ENCODE peak calls at places on chromosomes 5 and 9, in six cellular contexts. One of them, this sample, is unnamed.

GRCh38 chr9:124598048-124598447 is 90.8 kb upstream of the NR5A1 start:
- DNase-seq in stomach: no peak
- DNase-seq in breast epithelium: no peak
- DNase-seq in GM12878: no peak
- DNase-seq in GM23338: no peak
- DNase-seq in sigmoid colon: no peak
- DNase-seq in this sample: no peak

GRCh38 chr5:6475626-6476312 is 27.1 kb downstream of the UBE2QL1 start:
- DNase-seq in GM12878: no peak
- DNase-seq in stomach: peak; percentile 49
- DNase-seq in breast epithelium: no peak
- DNase-seq in GM23338: peak; percentile 81
- DNase-seq in sigmoid colon: no peak
- DNase-seq in this sample: no peak

GRCh38 chr9:88173378-88173999 is 35.2 kb upstream of the SPATA31C2 start:
- DNase-seq in breast epithelium: no peak
- DNase-seq in GM12878: no peak
- DNase-seq in stomach: no peak
- DNase-seq in sigmoid colon: no peak
- DNase-seq in GM23338: peak; percentile 93
- DNase-seq in this sample: no peak

GRCh38 chr5:105218018-105218417 is 1655.4 kb upstream of the NUDT12 start:
- DNase-seq in breast epithelium: no peak
- DNase-seq in stomach: no peak
- DNase-seq in GM12878: no peak
- DNase-seq in GM23338: no peak
- DNase-seq in sigmoid colon: no peak
- DNase-seq in this sample: no peak

GRCh38 chr5:116453920-116454319 is 120.7 kb downstream of the SEMA6A start:
- DNase-seq in GM23338: no peak
- DNase-seq in GM12878: no peak
- DNase-seq in sigmoid colon: no peak
- DNase-seq in stomach: no peak
- DNase-seq in breast epithelium: no peak
- DNase-seq in this sample: no peak

GRCh38 chr9:113669523-113670115 is 206.1 kb downstream of the RGS3 start:
- DNase-seq in stomach: no peak
- DNase-seq in GM12878: no peak
- DNase-seq in sigmoid colon: no peak
- DNase-seq in breast epithelium: no peak
- DNase-seq in GM23338: no peak
- DNase-seq in this sample: no peak

GRCh38 chr9:89878003-89878411 is 273.2 kb downstream of the GADD45G start:
- DNase-seq in sigmoid colon: peak; percentile 46
- DNase-seq in GM23338: no peak
- DNase-seq in breast epithelium: no peak
- DNase-seq in stomach: peak; percentile 23
- DNase-seq in GM12878: no peak
- DNase-seq in this sample: no peak

GRCh38 chr9:69584746-69585145 is 87.4 kb downstream of the APBA1 start:
- DNase-seq in breast epithelium: no peak
- DNase-seq in GM23338: no peak
- DNase-seq in stomach: no peak
- DNase-seq in sigmoid colon: no peak
- DNase-seq in GM12878: no peak
- DNase-seq in this sample: no peak

GRCh38 chr5:79774171-79774854 is 84.7 kb downstream of the CMYA5 start:
- DNase-seq in GM23338: peak; percentile 95
- DNase-seq in stomach: no peak
- DNase-seq in GM12878: no peak
- DNase-seq in sigmoid colon: no peak
- DNase-seq in breast epithelium: no peak
- DNase-seq in this sample: no peak

GRCh38 chr5:139149477-139150199 is 48.5 kb downstream of the SIL1 start:
- DNase-seq in sigmoid colon: no peak
- DNase-seq in breast epithelium: no peak
- DNase-seq in GM23338: no peak
- DNase-seq in GM12878: no peak
- DNase-seq in stomach: no peak
- DNase-seq in this sample: no peak

GRCh38 chr9:1050125-1050895 is at the start of gene DMRT2:
- DNase-seq in sigmoid colon: peak; percentile 89
- DNase-seq in breast epithelium: peak; percentile 83
- DNase-seq in stomach: peak; percentile 78
- DNase-seq in GM23338: peak; percentile 98
- DNase-seq in GM12878: no peak
- DNase-seq in this sample: peak; percentile 75

GRCh38 chr9:76877961-76878360 is 28.0 kb downstream of the PRUNE2 start:
- DNase-seq in breast epithelium: no peak
- DNase-seq in GM23338: no peak
- DNase-seq in GM12878: no peak
- DNase-seq in stomach: no peak
- DNase-seq in sigmoid colon: no peak
- DNase-seq in this sample: no peak

GRCh38 chr5:76724871-76725270 is 8.9 kb downstream of the F2R start:
- DNase-seq in sigmoid colon: no peak
- DNase-seq in GM23338: no peak
- DNase-seq in breast epithelium: no peak
- DNase-seq in stomach: no peak
- DNase-seq in GM12878: no peak
- DNase-seq in this sample: no peak

GRCh38 chr5:35752012-35752411 is 104.7 kb upstream of the IL7R start:
- DNase-seq in GM12878: no peak
- DNase-seq in GM23338: no peak
- DNase-seq in stomach: no peak
- DNase-seq in sigmoid colon: no peak
- DNase-seq in breast epithelium: no peak
- DNase-seq in this sample: no peak

GRCh38 chr5:65762234-65762633 is 40.2 kb downstream of the NLN start:
- DNase-seq in breast epithelium: no peak
- DNase-seq in GM12878: no peak
- DNase-seq in GM23338: no peak
- DNase-seq in sigmoid colon: no peak
- DNase-seq in stomach: no peak
- DNase-seq in this sample: no peak

GRCh38 chr5:141778211-141778610 is 96.2 kb upstream of the ARAP3 start:
- DNase-seq in stomach: no peak
- DNase-seq in GM23338: peak; percentile 36
- DNase-seq in GM12878: no peak
- DNase-seq in breast epithelium: no peak
- DNase-seq in sigmoid colon: no peak
- DNase-seq in this sample: no peak

GRCh38 chr9:136773386-136774044 is 9.2 kb upstream of the LCN15 start:
- DNase-seq in GM12878: no peak
- DNase-seq in GM23338: peak; percentile 89
- DNase-seq in breast epithelium: no peak
- DNase-seq in stomach: no peak
- DNase-seq in sigmoid colon: no peak
- DNase-seq in this sample: no peak

GRCh38 chr9:6305954-6306563 is 22.1 kb upstream of the TPD52L3 start:
- DNase-seq in stomach: no peak
- DNase-seq in GM12878: peak; percentile 23
- DNase-seq in GM23338: peak; percentile 61
- DNase-seq in sigmoid colon: no peak
- DNase-seq in breast epithelium: no peak
- DNase-seq in this sample: no peak

GRCh38 chr9:18896531-18897179 is 136.4 kb downstream of the SAXO1 start:
- DNase-seq in GM12878: peak; percentile 34
- DNase-seq in GM23338: no peak
- DNase-seq in sigmoid colon: no peak
- DNase-seq in stomach: no peak
- DNase-seq in breast epithelium: no peak
- DNase-seq in this sample: no peak

GRCh38 chr9:132670816-132671371 is 630 bp downstream of the GTF3C4 start:
- DNase-seq in GM12878: no peak
- DNase-seq in GM23338: peak; percentile 80
- DNase-seq in sigmoid colon: peak; percentile 70
- DNase-seq in breast epithelium: no peak
- DNase-seq in stomach: no peak
- DNase-seq in this sample: no peak

GRCh38 chr5:120293796-120294195 is 170.3 kb upstream of the PRR16 start:
- DNase-seq in sigmoid colon: no peak
- DNase-seq in breast epithelium: no peak
- DNase-seq in GM12878: no peak
- DNase-seq in GM23338: no peak
- DNase-seq in stomach: no peak
- DNase-seq in this sample: no peak

GRCh38 chr5:40652441-40653220 is 27.1 kb upstream of the PTGER4 start:
- DNase-seq in breast epithelium: no peak
- DNase-seq in stomach: no peak
- DNase-seq in sigmoid colon: no peak
- DNase-seq in GM23338: no peak
- DNase-seq in GM12878: no peak
- DNase-seq in this sample: no peak

GRCh38 chr9:135905380-135906282 is 1.7 kb downstream of the CAMSAP1 start:
- DNase-seq in breast epithelium: no peak
- DNase-seq in GM12878: no peak
- DNase-seq in sigmoid colon: peak; percentile 54
- DNase-seq in stomach: peak; percentile 35
- DNase-seq in GM23338: no peak
- DNase-seq in this sample: no peak

GRCh38 chr5:158914008-158914407 is 185.7 kb downstream of the EBF1 start:
- DNase-seq in GM23338: no peak
- DNase-seq in stomach: no peak
- DNase-seq in sigmoid colon: no peak
- DNase-seq in GM12878: no peak
- DNase-seq in breast epithelium: no peak
- DNase-seq in this sample: no peak

GRCh38 chr9:133115604-133116345 is 5.3 kb downstream of the RALGDS start:
- DNase-seq in stomach: no peak
- DNase-seq in GM12878: peak; percentile 79
- DNase-seq in sigmoid colon: peak; percentile 70
- DNase-seq in breast epithelium: no peak
- DNase-seq in GM23338: no peak
- DNase-seq in this sample: no peak

GRCh38 chr9:116151966-116152381 is 1.6 kb upstream of the PAPPA start:
- DNase-seq in sigmoid colon: no peak
- DNase-seq in GM23338: no peak
- DNase-seq in breast epithelium: no peak
- DNase-seq in stomach: no peak
- DNase-seq in GM12878: no peak
- DNase-seq in this sample: no peak

GRCh38 chr9:70411141-70411929 is 3.1 kb downstream of the KLF9 start:
- DNase-seq in GM12878: no peak
- DNase-seq in GM23338: no peak
- DNase-seq in sigmoid colon: peak; percentile 90
- DNase-seq in breast epithelium: peak; percentile 65
- DNase-seq in stomach: peak; percentile 63
- DNase-seq in this sample: peak; percentile 61

GRCh38 chr9:108565651-108566378 is 290.0 kb downstream of the ACTL7B start:
- DNase-seq in GM23338: peak; percentile 94
- DNase-seq in stomach: peak; percentile 60
- DNase-seq in GM12878: peak; percentile 3
- DNase-seq in sigmoid colon: peak; percentile 72
- DNase-seq in breast epithelium: peak; percentile 57
- DNase-seq in this sample: peak; percentile 72

GRCh38 chr5:3517331-3517730 is 78.3 kb upstream of the IRX1 start:
- DNase-seq in sigmoid colon: no peak
- DNase-seq in breast epithelium: no peak
- DNase-seq in stomach: no peak
- DNase-seq in GM12878: no peak
- DNase-seq in GM23338: peak; percentile 46
- DNase-seq in this sample: no peak

GRCh38 chr5:106521701-106522100 is 1149.0 kb downstream of the EFNA5 start:
- DNase-seq in GM12878: no peak
- DNase-seq in GM23338: no peak
- DNase-seq in sigmoid colon: no peak
- DNase-seq in breast epithelium: no peak
- DNase-seq in stomach: no peak
- DNase-seq in this sample: no peak

GRCh38 chr5:122165574-122166021 is 36.3 kb downstream of the ZNF474 start:
- DNase-seq in breast epithelium: no peak
- DNase-seq in GM12878: no peak
- DNase-seq in GM23338: no peak
- DNase-seq in stomach: no peak
- DNase-seq in sigmoid colon: no peak
- DNase-seq in this sample: no peak
- H3K27ac ChIP-seq in breast epithelium: no peak overlapping the region
- H3K27ac ChIP-seq in GM12878: no peak overlapping the region
- H3K27ac ChIP-seq in GM23338: no peak overlapping the region
- H3K27ac ChIP-seq in stomach: no peak overlapping the region
- H3K27ac ChIP-seq in sigmoid colon: peak overlapping the region; percentile 25
- H3K27ac ChIP-seq in this sample: no peak overlapping the region

GRCh38 chr5:171272996-171273970 is 35.8 kb upstream of the TLX3 start:
- DNase-seq in GM12878: no peak
- DNase-seq in stomach: no peak
- DNase-seq in breast epithelium: no peak
- DNase-seq in GM23338: peak; percentile 82
- DNase-seq in sigmoid colon: no peak
- DNase-seq in this sample: no peak
- TF ChIP-seq CTCF in GM12878: peak; percentile 56
- TF ChIP-seq CTCF in stomach: no peak
- TF ChIP-seq CTCF in breast epithelium: no peak
- TF ChIP-seq CTCF in GM23338: peak; percentile 92
- TF ChIP-seq CTCF in sigmoid colon: no peak
- TF ChIP-seq CTCF in this sample: no peak

GRCh38 chr5:175809531-175810121 is 61.8 kb upstream of the CPLX2 start:
- DNase-seq in GM23338: peak; percentile 53
- DNase-seq in breast epithelium: no peak
- DNase-seq in GM12878: no peak
- DNase-seq in stomach: no peak
- DNase-seq in sigmoid colon: no peak
- DNase-seq in this sample: no peak

GRCh38 chr5:175813943-175814630 is 57.3 kb upstream of the CPLX2 start:
- DNase-seq in breast epithelium: no peak
- DNase-seq in GM12878: no peak
- DNase-seq in sigmoid colon: no peak
- DNase-seq in GM23338: no peak
- DNase-seq in stomach: no peak
- DNase-seq in this sample: no peak

GRCh38 chr5:175814676-175815075 is 56.7 kb upstream of the CPLX2 start:
- DNase-seq in stomach: no peak
- DNase-seq in GM23338: no peak
- DNase-seq in sigmoid colon: no peak
- DNase-seq in breast epithelium: no peak
- DNase-seq in GM12878: no peak
- DNase-seq in this sample: no peak

GRCh38 chr5:175811594-175811993 is 59.8 kb upstream of the CPLX2 start:
- DNase-seq in GM12878: no peak
- DNase-seq in stomach: no peak
- DNase-seq in GM23338: no peak
- DNase-seq in breast epithelium: no peak
- DNase-seq in sigmoid colon: no peak
- DNase-seq in this sample: no peak

GRCh38 chr5:175810457-175810856 is 60.9 kb upstream of the CPLX2 start:
- DNase-seq in sigmoid colon: no peak
- DNase-seq in breast epithelium: no peak
- DNase-seq in GM23338: no peak
- DNase-seq in stomach: no peak
- DNase-seq in GM12878: no peak
- DNase-seq in this sample: no peak
- TF ChIP-seq POLR2AphosphoS5 in sigmoid colon: no peak
- TF ChIP-seq POLR2AphosphoS5 in breast epithelium: no peak
- TF ChIP-seq POLR2AphosphoS5 in GM23338: no peak
- TF ChIP-seq POLR2AphosphoS5 in stomach: no peak
- TF ChIP-seq POLR2AphosphoS5 in GM12878: no peak
- TF ChIP-seq POLR2AphosphoS5 in this sample: no peak

DNA sequence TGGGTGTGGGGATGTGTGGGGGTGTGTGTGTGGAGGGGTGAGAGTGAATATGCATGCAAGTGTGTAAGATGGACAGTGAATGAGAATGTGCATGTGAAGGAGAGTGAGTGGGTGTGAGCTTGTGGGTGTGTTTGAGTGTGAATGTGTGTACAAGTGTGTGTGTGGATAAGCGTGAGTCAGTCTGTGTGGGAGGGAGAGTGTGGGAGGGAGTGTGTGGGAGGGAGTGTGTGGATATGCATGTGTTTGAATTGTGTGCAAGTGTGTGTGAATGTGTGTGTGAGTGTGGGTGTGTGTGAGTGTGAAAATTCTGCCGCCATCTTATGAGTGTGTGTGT is 3.7 kb upstream of the SCGB3A1 start:
- DNase-seq in sigmoid colon: no peak
- DNase-seq in stomach: no peak
- DNase-seq in GM23338: no peak
- DNase-seq in GM12878: no peak
- DNase-seq in breast epithelium: no peak
- DNase-seq in this sample: no peak
- H3K27ac ChIP-seq in sigmoid colon: no peak overlapping the region
- H3K27ac ChIP-seq in stomach: no peak overlapping the region
- H3K27ac ChIP-seq in GM23338: no peak overlapping the region
- H3K27ac ChIP-seq in GM12878: no peak overlapping the region
- H3K27ac ChIP-seq in breast epithelium: no peak overlapping the region
- H3K27ac ChIP-seq in this sample: peak overlapping the region; percentile 24